ENCODE peak calls at places on chromosomes 3 and 15, in seven cellular contexts. G, T, B, K, Y, D and X are unnamed samples.
A peak's percentile ranks its signal among the peaks of the same experiment; 100 is the strongest.

GRCh38 chr3:166322394-166322793 is 485.2 kb upstream of the BCHE start:
- DNase-seq in G (no peak), T (no peak), B (no peak), K (no peak), Y (no peak), D (no peak), X (no peak)

GRCh38 chr3:170690133-170690981 is 104.5 kb upstream of the SLC7A14 start:
- DNase-seq in G (peak; percentile 72), T (peak; percentile 38), B (peak; percentile 54), K (peak; percentile 65), Y (peak; percentile 88), D (peak; percentile 60), X (no peak)

GRCh38 chr15:30917675-30918074 is 14.0 kb downstream of the FAN1 start:
- DNase-seq in G (no peak), T (no peak), B (no peak), K (no peak), Y (no peak), D (no peak), X (no peak)

GRCh38 chr3:57652203-57652602 is 40.7 kb downstream of the DENND6A start:
- DNase-seq in G (no peak), T (no peak), B (no peak), K (peak; percentile 43), Y (no peak), D (peak; percentile 22), X (no peak)

GRCh38 chr3:149771652-149772271 is 19.5 kb upstream of the COMMD2 start:
- DNase-seq in G (peak; percentile 62), T (peak; percentile 43), B (no peak), K (peak; percentile 56), Y (peak; percentile 79), D (peak; percentile 26), X (no peak)

GRCh38 chr3:46297658-46298423 is 55.6 kb downstream of the CCR3 start:
- DNase-seq in G (no peak), T (no peak), B (no peak), K (peak; percentile 10), Y (no peak), D (no peak), X (no peak)

GRCh38 chr3:46549408-46549904 is 16.6 kb downstream of the LRRC2 start:
- DNase-seq in G (no peak), T (no peak), B (no peak), K (no peak), Y (no peak), D (no peak), X (no peak)

GRCh38 chr3:72722930-72723726 is 125.1 kb downstream of the SHQ1 start:
- DNase-seq in G (no peak), T (peak; percentile 26), B (peak; percentile 91), K (peak; percentile 45), Y (peak; percentile 33), D (peak; percentile 49), X (no peak)

GRCh38 chr3:71067977-71068376 is 515.6 kb downstream of the FOXP1 start:
- DNase-seq in G (no peak), T (no peak), B (no peak), K (no peak), Y (no peak), D (no peak), X (no peak)

GRCh38 chr3:101813817-101814440 is 34.9 kb downstream of the NXPE3 start:
- DNase-seq in G (peak; percentile 38), T (peak; percentile 22), B (no peak), K (peak; percentile 55), Y (no peak), D (no peak), X (no peak)

GRCh38 chr15:50880651-50881114 is 27.8 kb upstream of the AP4E1 start:
- DNase-seq in G (no peak), T (no peak), B (no peak), K (peak; percentile 77), Y (no peak), D (no peak), X (no peak)

GRCh38 chr3:50913279-50913678 is 238.6 kb downstream of the DOCK3 start:
- DNase-seq in G (no peak), T (no peak), B (no peak), K (no peak), Y (no peak), D (no peak), X (no peak)

GRCh38 chr3:138946554-138947302 is at the start of the genes FOXL2 and FOXL2NB:
- DNase-seq in G (peak; percentile 44), T (peak; percentile 67), B (no peak), K (peak; percentile 71), Y (peak; percentile 79), D (no peak), X (no peak)

GRCh38 chr15:63611217-63611616 is 14.0 kb downstream of the FBXL22 start:
- DNase-seq in G (no peak), T (no peak), B (no peak), K (no peak), Y (no peak), D (no peak), X (no peak)

GRCh38 chr15:63609448-63609847 is 12.3 kb downstream of the FBXL22 start:
- DNase-seq in G (no peak), T (no peak), B (no peak), K (no peak), Y (no peak), D (no peak), X (no peak)

GRCh38 chr15:63608989-63609388 is 11.8 kb downstream of the FBXL22 start:
- DNase-seq in G (no peak), T (no peak), B (no peak), K (no peak), Y (no peak), D (no peak), X (no peak)

GRCh38 chr15:63610209-63610841 is 13.1 kb downstream of the FBXL22 start:
- DNase-seq in G (peak; percentile 79), T (peak; percentile 85), B (no peak), K (peak; percentile 82), Y (peak; percentile 70), D (peak; percentile 86), X (peak; percentile 78)

DNA sequence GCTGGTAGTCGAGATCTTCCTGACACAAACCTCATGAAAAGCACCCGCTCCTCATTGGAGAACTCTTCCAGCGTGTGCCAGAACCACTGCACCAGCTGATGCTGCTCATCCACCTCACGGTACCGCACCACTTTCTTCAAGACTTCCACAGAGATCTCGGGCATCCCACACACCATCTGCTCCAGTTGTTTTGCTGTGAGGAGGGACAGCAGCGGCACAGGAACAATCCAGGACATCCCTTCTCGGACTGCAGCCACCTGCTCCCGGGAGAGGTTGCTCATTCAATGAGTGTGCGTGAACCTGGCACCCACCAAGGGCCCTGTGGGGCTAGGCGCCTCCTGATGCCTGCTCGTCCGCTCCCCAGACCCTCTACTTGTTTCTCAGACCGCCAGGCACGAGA is 15.1 kb downstream of the FBXL22 start:
- DNase-seq in G (no peak), T (no peak), B (no peak), K (no peak), Y (no peak), D (no peak), X (no peak)
- TF ChIP-seq CTCF in G (no peak), T (no peak), B (no peak), K (no peak), Y (no peak), D (no peak), X (no peak)

GRCh38 chr15:99322643-99323405 is 71.5 kb downstream of the LRRC28 start:
- DNase-seq in G (no peak), T (peak; percentile 45), B (no peak), K (no peak), Y (no peak), D (no peak), X (no peak)

GRCh38 chr15:99324700-99325099 is 73.4 kb downstream of the LRRC28 start:
- DNase-seq in G (no peak), T (peak; percentile 63), B (no peak), K (no peak), Y (no peak), D (no peak), X (no peak)

GRCh38 chr15:99326235-99326634 is 75.0 kb downstream of the LRRC28 start:
- DNase-seq in G (no peak), T (peak; percentile 85), B (no peak), K (no peak), Y (no peak), D (no peak), X (peak; percentile 52)

GRCh38 chr15:99321477-99321876 is 70.2 kb downstream of the LRRC28 start:
- DNase-seq in G (no peak), T (no peak), B (no peak), K (no peak), Y (no peak), D (no peak), X (no peak)

DNA sequence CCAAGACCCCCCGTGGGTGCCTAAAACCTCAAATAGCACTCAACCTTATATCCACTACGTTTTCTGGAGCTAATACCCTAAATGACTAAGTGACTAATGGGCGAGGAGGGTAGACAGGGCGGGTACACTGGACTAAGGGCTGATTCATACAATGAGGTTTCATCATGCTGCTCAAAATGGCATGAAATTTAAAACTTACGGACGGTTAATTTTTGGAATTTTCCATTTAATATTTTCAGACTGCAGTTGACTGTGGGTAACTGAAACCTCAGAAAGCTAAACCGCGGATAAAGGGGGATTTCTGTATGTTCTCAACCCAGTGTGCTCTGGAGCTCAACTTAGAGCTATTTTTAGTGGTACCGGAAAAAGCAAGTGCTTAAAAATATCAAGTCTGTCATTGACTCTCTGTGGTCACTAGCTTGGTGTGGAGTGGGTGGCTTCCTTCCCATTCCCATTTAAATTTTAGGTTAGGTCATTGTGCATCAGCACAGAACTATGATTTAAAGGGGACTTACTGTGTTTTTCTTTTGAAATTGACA is 72.9 kb downstream of the LRRC28 start:
- DNase-seq in G (no peak), T (peak; percentile 92), B (no peak), K (peak; percentile 59), Y (no peak), D (peak; percentile 91), X (peak; percentile 89)
- H3K4me3 ChIP-seq in G (peak overlapping the region; percentile 9), T (peak overlapping the region; percentile 9), B (no peak overlapping the region), K (no peak overlapping the region), Y (no peak overlapping the region), D (peak overlapping the region; percentile 24), X (peak overlapping the region; percentile 31)

DNA sequence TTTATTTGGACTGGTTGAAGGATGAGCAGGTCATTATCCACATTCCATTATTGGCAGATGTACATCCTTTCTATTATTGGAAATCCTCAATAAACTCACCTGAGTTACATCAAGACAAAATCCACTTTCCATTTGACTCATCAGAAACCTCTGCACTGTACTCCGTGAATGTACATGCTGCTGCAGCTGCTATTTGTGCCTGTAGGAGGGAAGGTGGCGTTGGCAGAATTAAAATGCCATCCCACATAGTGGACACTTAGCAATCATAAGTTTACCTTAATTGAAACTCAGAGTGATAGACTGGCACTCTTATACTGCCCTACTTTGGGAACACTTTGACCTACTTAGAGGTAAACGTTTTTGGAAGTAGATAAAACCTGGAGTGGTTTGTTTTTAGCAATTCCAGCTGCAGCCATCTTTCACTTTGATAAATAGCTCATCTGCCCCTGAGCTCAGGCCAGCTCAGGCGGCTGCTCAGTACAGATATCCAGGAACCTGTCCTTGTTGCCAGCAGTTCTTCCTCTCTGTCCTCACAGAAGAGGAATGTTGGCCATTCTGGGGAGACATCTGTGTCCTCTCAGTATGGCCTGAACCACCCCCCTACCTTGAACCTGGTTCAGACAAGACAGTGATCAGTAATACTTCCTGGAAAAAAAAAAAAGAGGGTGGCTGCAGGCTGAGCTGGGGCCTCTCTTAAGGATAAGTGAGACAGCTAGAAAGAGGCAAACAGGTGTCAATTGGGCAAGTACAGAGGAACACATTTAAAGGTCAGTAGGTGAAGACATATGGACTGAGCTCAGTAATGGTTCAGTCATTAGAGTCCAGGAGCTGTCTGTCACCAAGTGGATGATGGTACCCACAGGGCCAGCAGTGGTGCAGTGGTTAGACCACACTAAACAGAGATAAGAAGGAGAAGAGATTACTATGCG is 153.4 kb upstream of the UMPS start:
- DNase-seq in G (no peak), T (no peak), B (no peak), K (no peak), Y (no peak), D (no peak), X (no peak)
- TF ChIP-seq CTCF in G (no peak), T (no peak), B (no peak), K (no peak), Y (no peak), D (no peak), X (no peak)

GRCh38 chr3:136962961-136963360 is 5.2 kb downstream of the IL20RB start:
- DNase-seq in G (no peak), T (no peak), B (no peak), K (no peak), Y (no peak), D (no peak), X (no peak)
- H3K4me3 ChIP-seq in G (no peak overlapping the region), T (no peak overlapping the region), B (no peak overlapping the region), K (no peak overlapping the region), Y (no peak overlapping the region), D (no peak overlapping the region), X (no peak overlapping the region)